ENCODE peak calls at places on chromosomes 12 and 14, in nine cellular contexts. P is naive thymus-derived CD4-positive, alpha-beta T cell; R is cardiac muscle cell; J is astrocyte of the spinal cord; T is aorta; E is fibroblast of mammary gland; D is CD4-positive, alpha-beta memory T cell; C is bronchial epithelial cell; X is choroid plexus epithelial cell. A is an unnamed sample.

GRCh38 chr14:20632831-20633771 is 8.4 kb downstream of the OR6S1 start:
- DNase-seq in P (peak), R (peak), J (peak), T (no peak), E (peak), D (peak), C (peak), X (peak), A (peak)

GRCh38 chr12:93186131-93186530 is 191.6 kb upstream of the NUDT4 start:
- DNase-seq in P (no peak), R (peak), J (no peak), T (no peak), E (peak), D (no peak), C (no peak), X (peak), A (no peak)

GRCh38 chr14:32370720-32371119 is 41.6 kb downstream of the AKAP6 start:
- DNase-seq in P (no peak), R (peak), J (peak), T (no peak), E (peak), D (no peak), C (peak), X (peak), A (peak)

GRCh38 chr14:88490168-88490567 is 64.6 kb downstream of the PTPN21 start:
- DNase-seq in P (no peak), R (no peak), J (no peak), T (no peak), E (no peak), D (no peak), C (no peak), X (no peak), A (no peak)

GRCh38 chr12:13348464-13348863 is 151.9 kb downstream of the EMP1 start:
- DNase-seq in P (no peak), R (no peak), J (no peak), T (no peak), E (peak), D (no peak), C (no peak), X (no peak), A (no peak)

GRCh38 chr12:130163461-130164215 is 1.4 kb downstream of the FZD10 start:
- DNase-seq in P (no peak), R (no peak), J (no peak), T (no peak), E (no peak), D (no peak), C (no peak), X (no peak), A (no peak)

GRCh38 chr14:28780843-28781503 is 14.4 kb downstream of the FOXG1 start:
- DNase-seq in P (no peak), R (no peak), J (no peak), T (no peak), E (no peak), D (no peak), C (no peak), X (no peak), A (no peak)

GRCh38 chr14:72636094-72636493 is 257.8 kb downstream of the DPF3 start:
- DNase-seq in P (no peak), R (no peak), J (no peak), T (no peak), E (peak), D (no peak), C (peak), X (no peak), A (peak)

GRCh38 chr14:99190696-99191662 is 81.0 kb downstream of the BCL11B start:
- DNase-seq in P (peak), R (no peak), J (no peak), T (no peak), E (no peak), D (peak), C (no peak), X (no peak), A (no peak)

GRCh38 chr12:96258451-96258933 is 64.3 kb downstream of the ELK3 start:
- DNase-seq in P (peak), R (peak), J (peak), T (peak), E (peak), D (no peak), C (no peak), X (peak), A (no peak)

GRCh38 chr14:81550001-81550642 is 16.5 kb upstream of the SEL1L start:
- DNase-seq in P (no peak), R (no peak), J (no peak), T (no peak), E (no peak), D (no peak), C (no peak), X (no peak), A (no peak)

GRCh38 chr14:104527857-104528459 is 51.6 kb upstream of the C14orf180 start:
- DNase-seq in P (no peak), R (no peak), J (no peak), T (no peak), E (no peak), D (no peak), C (no peak), X (no peak), A (no peak)

GRCh38 chr14:29311983-29312382 is 545.4 kb downstream of the FOXG1 start:
- DNase-seq in P (no peak), R (no peak), J (peak), T (no peak), E (peak), D (no peak), C (peak), X (peak), A (no peak)

GRCh38 chr14:90599748-90600507 is 203.1 kb downstream of the CALM1 start:
- DNase-seq in P (no peak), R (peak), J (peak), T (no peak), E (peak), D (no peak), C (peak), X (peak), A (peak)

GRCh38 chr12:42507589-42507988 is 82.0 kb downstream of the PRICKLE1 start:
- DNase-seq in P (no peak), R (no peak), J (no peak), T (no peak), E (no peak), D (no peak), C (no peak), X (no peak), A (no peak)

GRCh38 chr14:92653162-92653651 is 95.2 kb downstream of the LGMN start:
- DNase-seq in P (peak), R (no peak), J (no peak), T (no peak), E (no peak), D (no peak), C (no peak), X (no peak), A (no peak)

GRCh38 chr12:21573733-21574358 is 30.8 kb downstream of the GYS2 start:
- DNase-seq in P (no peak), R (no peak), J (no peak), T (no peak), E (no peak), D (no peak), C (no peak), X (no peak), A (no peak)

GRCh38 chr14:23054000-23054811 is 3.1 kb downstream of the CDH24 start:
- DNase-seq in P (peak), R (no peak), J (no peak), T (no peak), E (no peak), D (no peak), C (no peak), X (no peak), A (no peak)

GRCh38 chr12:82479511-82479910 is 121.2 kb downstream of the METTL25 start:
- DNase-seq in P (no peak), R (peak), J (peak), T (no peak), E (peak), D (no peak), C (peak), X (peak), A (peak)

GRCh38 chr14:69079188-69079742 is 73.7 kb downstream of the DCAF5 start:
- DNase-seq in P (no peak), R (peak), J (peak), T (no peak), E (peak), D (no peak), C (peak), X (peak), A (peak)

GRCh38 chr12:62873116-62873825 is 61.7 kb downstream of the PPM1H start:
- DNase-seq in P (no peak), R (no peak), J (no peak), T (no peak), E (no peak), D (no peak), C (no peak), X (no peak), A (no peak)

GRCh38 chr12:82314406-82314892 is 43.7 kb downstream of the CCDC59 start:
- DNase-seq in P (no peak), R (no peak), J (no peak), T (no peak), E (no peak), D (no peak), C (peak), X (no peak), A (peak)

GRCh38 chr12:121713257-121714155 is 954 bp downstream of the TMEM120B start:
- DNase-seq in P (no peak), R (peak), J (no peak), T (peak), E (peak), D (no peak), C (no peak), X (no peak), A (no peak)

GRCh38 chr12:22477894-22478287 is 66.5 kb downstream of the C2CD5 start:
- DNase-seq in P (no peak), R (peak), J (peak), T (no peak), E (no peak), D (no peak), C (no peak), X (peak), A (no peak)

GRCh38 chr12:40733871-40734270 is 41.6 kb downstream of the CNTN1 start:
- DNase-seq in P (no peak), R (no peak), J (no peak), T (no peak), E (no peak), D (no peak), C (no peak), X (no peak), A (no peak)

GRCh38 chr12:121095544-121096198 is 37.0 kb upstream of the P2RX7 start:
- DNase-seq in P (peak), R (peak), J (peak), T (peak), E (peak), D (peak), C (peak), X (peak), A (peak)

DNA sequence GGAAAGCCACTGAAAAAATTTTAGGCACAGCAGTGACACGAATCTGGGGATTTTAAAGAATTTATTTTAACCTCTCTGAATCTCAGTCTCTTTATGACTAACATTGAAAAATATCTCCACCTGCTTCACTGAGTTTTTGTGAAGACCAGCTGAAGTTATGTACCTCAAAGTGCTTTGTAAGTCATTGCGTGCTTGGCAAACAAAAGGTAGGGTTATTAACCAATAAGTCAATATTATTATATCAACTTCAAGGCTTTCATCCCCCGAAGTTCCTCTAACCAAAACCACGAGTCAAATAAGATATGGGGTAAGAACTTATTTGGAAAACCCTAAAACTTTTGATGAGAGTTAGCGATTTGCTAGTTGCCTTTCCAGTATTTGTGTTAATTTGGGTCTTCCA is 62.3 kb downstream of the HSPB8 start:
- DNase-seq in P (no peak), R (no peak), J (no peak), T (no peak), E (no peak), D (no peak), C (no peak), X (no peak), A (no peak)
- H3K4me3 ChIP-seq in P (no peak), R (no peak), J (no peak), T (no peak), E (no peak), D (no peak), C (no peak), X (no peak), A (no peak)

GRCh38 chr12:79932393-79932792 is 2.5 kb downstream of the PPP1R12A start:
- DNase-seq in P (no peak), R (no peak), J (no peak), T (no peak), E (no peak), D (no peak), C (no peak), X (no peak), A (no peak)
- H3K4me3 ChIP-seq in P (no peak), R (peak), J (peak), T (peak), E (peak), D (no peak), C (no peak), X (peak), A (peak)

GRCh38 chr12:124013073-124013472 is 40.1 kb downstream of the ZNF664 start:
- DNase-seq in P (no peak), R (no peak), J (no peak), T (no peak), E (no peak), D (no peak), C (no peak), X (no peak), A (no peak)
- H3K4me3 ChIP-seq in P (no peak), R (no peak), J (no peak), T (no peak), E (no peak), D (no peak), C (no peak), X (no peak), A (no peak)

GRCh38 chr12:68622250-68622649 is 11.6 kb downstream of the RAP1B start:
- DNase-seq in P (no peak), R (peak), J (no peak), T (no peak), E (no peak), D (no peak), C (no peak), X (peak), A (peak)

GRCh38 chr12:68619541-68619940 is 8.8 kb downstream of the RAP1B start:
- DNase-seq in P (no peak), R (no peak), J (no peak), T (no peak), E (no peak), D (no peak), C (no peak), X (no peak), A (no peak)

GRCh38 chr12:68623059-68623458 is 12.4 kb downstream of the RAP1B start:
- DNase-seq in P (no peak), R (no peak), J (no peak), T (no peak), E (no peak), D (no peak), C (no peak), X (no peak), A (no peak)

GRCh38 chr12:68620528-68620927 is 9.8 kb downstream of the RAP1B start:
- DNase-seq in P (no peak), R (no peak), J (no peak), T (no peak), E (no peak), D (no peak), C (no peak), X (no peak), A (no peak)

DNA sequence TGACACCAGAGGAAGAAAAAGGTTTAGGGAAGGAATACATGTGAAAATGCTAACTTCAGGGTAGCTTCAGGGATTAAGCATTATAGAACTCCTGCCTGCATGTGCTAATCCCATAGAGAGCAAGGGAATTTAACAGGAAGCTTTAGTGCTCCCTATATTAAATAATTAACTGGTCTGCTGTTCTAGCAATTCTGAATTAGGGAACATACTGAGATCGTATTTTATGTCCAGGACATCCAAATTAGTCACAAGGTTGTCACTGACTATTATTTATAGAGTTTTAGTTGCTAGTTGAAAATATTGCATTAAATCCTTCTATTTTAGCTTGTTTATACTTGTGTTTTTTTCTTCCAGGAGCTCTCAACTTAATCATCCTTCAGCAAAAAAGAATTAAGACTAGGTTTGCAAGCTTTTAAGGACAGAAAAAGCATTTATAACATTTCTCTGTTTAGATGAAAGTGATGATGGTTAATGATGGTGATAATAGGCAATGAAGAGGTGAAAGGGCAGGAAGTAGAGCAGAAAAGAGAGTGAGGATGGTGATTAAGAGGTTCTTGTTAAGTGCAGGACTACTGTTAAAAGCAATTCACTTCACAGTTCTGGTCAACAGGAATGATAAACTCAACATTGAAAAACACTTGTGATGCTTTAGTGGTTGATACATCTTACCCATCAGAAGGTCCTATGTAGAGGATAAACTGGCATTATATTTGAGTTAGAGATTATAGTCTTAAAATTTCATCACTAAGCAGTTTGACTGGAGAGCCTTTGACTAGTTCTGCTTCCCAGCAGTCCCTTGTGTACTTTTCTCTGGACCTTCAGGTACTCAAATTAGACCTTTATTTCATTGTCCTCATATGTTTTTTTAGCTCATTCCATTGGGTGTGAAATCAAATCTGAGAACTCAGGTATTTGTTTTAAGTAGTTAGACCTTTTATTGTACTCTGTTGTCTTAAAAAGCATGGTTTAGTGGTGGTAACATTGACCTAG is 10.7 kb downstream of the RAP1B start:
- DNase-seq in P (no peak), R (no peak), J (no peak), T (no peak), E (no peak), D (no peak), C (no peak), X (no peak), A (no peak)
- H3K4me3 ChIP-seq in P (peak), R (no peak), J (no peak), T (no peak), E (no peak), D (no peak), C (no peak), X (no peak), A (no peak)

GRCh38 chr12:71041481-71041880 is 116.3 kb downstream of the TSPAN8 start:
- DNase-seq in P (no peak), R (no peak), J (no peak), T (no peak), E (no peak), D (no peak), C (peak), X (no peak), A (no peak)

GRCh38 chr12:71045781-71046180 is 112.0 kb downstream of the TSPAN8 start:
- DNase-seq in P (no peak), R (peak), J (peak), T (no peak), E (peak), D (no peak), C (no peak), X (peak), A (peak)

DNA sequence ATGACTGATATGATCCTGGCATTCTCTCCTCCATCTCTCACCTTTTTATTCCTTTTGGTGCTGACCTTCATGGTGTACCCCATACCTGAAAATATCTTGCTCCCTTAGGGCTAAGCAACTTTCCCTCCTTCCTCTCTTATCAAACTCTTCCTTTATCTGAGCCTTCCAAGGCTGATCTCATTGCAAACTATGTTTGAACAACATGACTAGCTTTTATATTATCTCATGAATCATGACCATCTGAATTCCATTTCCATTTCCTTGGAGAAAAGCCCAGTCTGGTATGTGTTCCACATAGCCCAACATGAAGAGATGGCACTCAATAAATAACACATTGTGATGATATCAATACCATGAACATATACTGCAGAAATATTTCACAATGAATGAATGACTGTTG is 111.6 kb downstream of the TSPAN8 start:
- DNase-seq in P (no peak), R (peak), J (peak), T (no peak), E (peak), D (no peak), C (peak), X (peak), A (peak)
- H3K4me3 ChIP-seq in P (no peak), R (no peak), J (no peak), T (no peak), E (no peak), D (no peak), C (no peak), X (no peak), A (no peak)

GRCh38 chr12:27525373-27525772 is 1.4 kb downstream of the PPFIBP1 start:
- DNase-seq in P (no peak), R (peak), J (peak), T (no peak), E (peak), D (no peak), C (peak), X (peak), A (peak)
- H3K4me3 ChIP-seq in P (no peak), R (peak), J (peak), T (peak), E (peak), D (no peak), C (peak), X (peak), A (peak)

A was measured in epithelial cell of esophagus.